ENCODE peak calls at places on chromosomes 5 and 9, in seven cellular contexts. Q is K562, X is SK-N-SH, L is HCT116, I is H1, A is GM12878, J is HepG2. F is an unnamed sample.

GRCh38 chr5:172659909-172660628 is 19.0 kb downstream of the NEURL1B start:
- DNase-seq in Q (no peak), X (peak; percentile 75), L (no peak), I (no peak), A (no peak), J (peak; percentile 95), F (no peak)

GRCh38 chr5:113678924-113679575 is 165.6 kb downstream of the YTHDC2 start:
- DNase-seq in Q (peak; percentile 64), X (peak; percentile 39), L (peak; percentile 50), I (peak; percentile 56), A (peak; percentile 8), J (peak; percentile 30), F (peak; percentile 65)

GRCh38 chr5:141484499-141485304 is at the start of gene PCDHGC4:
- DNase-seq in Q (no peak), X (peak; percentile 91), L (no peak), I (peak; percentile 84), A (no peak), J (no peak), F (no peak)

GRCh38 chr9:78682206-78682605 is 385.3 kb downstream of the PSAT1 start:
- DNase-seq in Q (no peak), X (no peak), L (no peak), I (no peak), A (no peak), J (no peak), F (no peak)

GRCh38 chr9:122202099-122202498 is 26.7 kb downstream of the LHX6 start:
- DNase-seq in Q (no peak), X (no peak), L (no peak), I (no peak), A (no peak), J (no peak), F (no peak)

GRCh38 chr9:115200711-115201505 is 83.0 kb upstream of the TNC start:
- DNase-seq in Q (no peak), X (no peak), L (no peak), I (no peak), A (no peak), J (no peak), F (no peak)

GRCh38 chr5:17713301-17713700 is 79.0 kb downstream of the TAF11L14 start:
- DNase-seq in Q (no peak), X (no peak), L (no peak), I (no peak), A (no peak), J (no peak), F (no peak)

GRCh38 chr5:91219803-91220371 is 163.2 kb downstream of the ARRDC3 start:
- DNase-seq in Q (peak; percentile 29), X (peak; percentile 16), L (peak; percentile 26), I (no peak), A (no peak), J (no peak), F (peak; percentile 36)

GRCh38 chr9:71819115-71819739 is 50.9 kb upstream of the CEMIP2 start:
- DNase-seq in Q (peak; percentile 19), X (peak; percentile 13), L (peak; percentile 10), I (no peak), A (no peak), J (peak; percentile 16), F (peak; percentile 46)

GRCh38 chr5:8861764-8862163 is 684.1 kb downstream of the SEMA5A start:
- DNase-seq in Q (no peak), X (no peak), L (no peak), I (no peak), A (no peak), J (no peak), F (no peak)

GRCh38 chr9:122777935-122778671 is 10.6 kb upstream of the OR5C1 start:
- DNase-seq in Q (no peak), X (no peak), L (no peak), I (no peak), A (no peak), J (no peak), F (peak; percentile 40)

GRCh38 chr5:95686661-95687060 is 3.9 kb upstream of the SPATA9 start:
- DNase-seq in Q (no peak), X (no peak), L (no peak), I (no peak), A (no peak), J (no peak), F (no peak)

GRCh38 chr9:112891521-112891920 is 845 bp upstream of the SLC46A2 start:
- DNase-seq in Q (no peak), X (no peak), L (no peak), I (no peak), A (no peak), J (no peak), F (no peak)

GRCh38 chr9:112887377-112887776 is 3.3 kb downstream of the SLC46A2 start:
- DNase-seq in Q (peak; percentile 24), X (no peak), L (no peak), I (peak; percentile 85), A (no peak), J (peak; percentile 12), F (peak; percentile 37)

GRCh38 chr9:112894031-112894430 is 3.4 kb upstream of the SLC46A2 start:
- DNase-seq in Q (no peak), X (no peak), L (no peak), I (no peak), A (no peak), J (no peak), F (no peak)

GRCh38 chr9:112886351-112886750 is 4.3 kb downstream of the SLC46A2 start:
- DNase-seq in Q (no peak), X (no peak), L (no peak), I (no peak), A (no peak), J (no peak), F (no peak)

DNA sequence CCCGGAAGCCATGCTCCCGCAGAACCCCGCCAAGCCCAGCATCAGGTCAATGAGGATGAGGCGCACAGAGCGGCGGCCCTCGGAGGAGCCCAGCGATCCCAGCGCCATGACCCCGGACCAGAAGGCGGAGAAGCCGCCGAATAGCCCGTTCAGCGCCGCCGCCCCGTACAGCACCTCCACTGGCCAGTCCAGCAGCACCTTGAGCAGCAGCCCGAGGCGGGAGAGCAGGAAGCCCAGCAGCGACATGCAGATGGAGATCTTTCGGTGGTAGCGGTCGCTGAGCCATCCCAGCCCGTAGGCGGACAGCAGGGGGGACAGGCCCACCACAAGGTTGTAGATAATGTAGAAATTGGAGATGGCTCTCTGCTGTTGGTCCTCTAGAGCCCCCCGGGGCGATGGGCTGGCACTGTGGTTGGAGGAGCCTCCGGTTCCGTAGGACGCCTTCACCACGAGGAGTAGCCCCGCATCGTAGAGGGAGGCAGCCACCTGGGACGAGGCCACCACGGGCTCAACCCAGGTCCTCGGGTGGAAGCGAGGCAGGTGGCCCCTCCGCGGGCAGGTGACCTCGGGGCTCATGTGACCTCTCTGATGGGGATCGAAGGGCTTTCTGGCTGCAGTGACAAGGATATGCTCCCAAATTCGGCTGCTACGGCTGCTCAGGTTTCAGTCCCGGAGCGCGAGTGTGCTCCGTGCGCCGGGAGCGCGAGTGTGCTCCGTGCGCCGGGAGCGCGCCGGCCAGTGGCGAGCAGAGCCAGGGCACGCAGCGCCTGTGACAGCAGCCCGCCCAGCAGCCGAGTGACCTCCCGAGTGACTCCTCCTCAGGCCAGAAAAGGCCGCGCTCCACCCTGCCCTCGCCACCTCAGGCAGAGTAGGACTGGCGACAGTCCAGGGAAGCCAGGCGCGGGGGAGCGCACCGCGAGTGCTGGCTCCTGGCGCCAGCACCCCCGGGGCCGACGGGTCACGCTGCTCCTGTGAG is at the start of gene SLC46A2:
- DNase-seq in Q (no peak), X (peak; percentile 73), L (no peak), I (peak; percentile 60), A (no peak), J (no peak), F (peak; percentile 58)
- TF ChIP-seq JUND in Q (no peak), X (no peak), L (no peak), I (no peak), A (no peak), J (no peak), F (no peak)

GRCh38 chr9:127974002-127974768 is 6.6 kb downstream of the EEIG1 start:
- DNase-seq in Q (no peak), X (peak; percentile 76), L (no peak), I (no peak), A (no peak), J (no peak), F (no peak)

GRCh38 chr9:127970401-127971313 is 10.1 kb downstream of the EEIG1 start:
- DNase-seq in Q (no peak), X (peak; percentile 10), L (no peak), I (no peak), A (peak; percentile 95), J (no peak), F (peak; percentile 83)

GRCh38 chr9:127973169-127974001 is 7.4 kb downstream of the EEIG1 start:
- DNase-seq in Q (no peak), X (peak; percentile 76), L (no peak), I (no peak), A (no peak), J (no peak), F (no peak)

GRCh38 chr9:127971357-127972315 is 9.2 kb downstream of the EEIG1 start:
- DNase-seq in Q (no peak), X (peak; percentile 40), L (no peak), I (no peak), A (no peak), J (no peak), F (no peak)

GRCh38 chr9:127972316-127972871 is 8.4 kb downstream of the EEIG1 start:
- DNase-seq in Q (no peak), X (peak; percentile 84), L (no peak), I (no peak), A (no peak), J (no peak), F (no peak)
- TF ChIP-seq JUND in Q (no peak), X (no peak), L (no peak), I (no peak), A (no peak), J (no peak), F (no peak)

GRCh38 chr5:79191457-79191856 is 44.5 kb upstream of the JMY start:
- DNase-seq in Q (no peak), X (no peak), L (no peak), I (no peak), A (no peak), J (no peak), F (peak; percentile 40)

GRCh38 chr5:79193643-79194042 is 42.3 kb upstream of the JMY start:
- DNase-seq in Q (no peak), X (no peak), L (no peak), I (no peak), A (no peak), J (no peak), F (peak; percentile 80)

GRCh38 chr5:79189439-79190234 is 46.3 kb upstream of the JMY start:
- DNase-seq in Q (no peak), X (peak; percentile 22), L (no peak), I (no peak), A (no peak), J (no peak), F (no peak)

GRCh38 chr5:79186455-79186854 is 49.5 kb upstream of the JMY start:
- DNase-seq in Q (no peak), X (no peak), L (no peak), I (no peak), A (no peak), J (no peak), F (no peak)

DNA sequence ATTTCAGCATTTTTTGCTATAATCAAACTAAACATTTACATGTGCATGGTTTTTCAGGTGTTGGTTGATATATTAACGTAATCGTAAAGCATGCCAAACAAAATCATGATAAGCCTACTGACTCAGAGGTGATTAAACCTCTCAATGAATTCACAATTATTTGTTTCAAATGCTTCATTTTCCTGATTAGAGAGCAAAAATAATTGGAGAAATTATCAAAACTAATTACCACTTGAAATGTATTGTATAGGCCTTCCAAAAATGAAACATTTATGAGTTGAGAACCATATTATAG is 45.7 kb upstream of the JMY start:
- DNase-seq in Q (no peak), X (no peak), L (no peak), I (no peak), A (no peak), J (no peak), F (no peak)
- TF ChIP-seq JUND in Q (no peak), X (no peak), L (no peak), I (no peak), A (no peak), J (no peak), F (no peak)

GRCh38 chr9:134165357-134166315 is 1.3 kb upstream of the RNU6ATAC start:
- DNase-seq in Q (peak; percentile 45), X (peak; percentile 63), L (peak; percentile 15), I (no peak), A (no peak), J (no peak), F (no peak)
- TF ChIP-seq JUND in Q (no peak), X (no peak), L (no peak), I (no peak), A (no peak), J (no peak), F (no peak)